ENCODE peak calls at places on chromosomes 6 and 20, in nine cellular contexts. O is Panc1; U is SJSA1; H is left lung; Z is neural progenitor cell; G is osteoblast; T is CD4-positive, CD25-positive, alpha-beta regulatory T cell; X is H9; M is psoas muscle. Y is an unnamed sample.
A peak's percentile ranks its signal among the peaks of the same experiment; 100 is the strongest.

GRCh38 chr6:38117281-38117680 is 297.8 kb downstream of the ZFAND3 start:
- DNase-seq in O (no peak), U (no peak), H (no peak), Z (no peak), G (no peak), T (no peak), X (no peak), M (no peak), Y (no peak)

GRCh38 chr20:4341804-4342560 is 326.6 kb upstream of the RNF24 start:
- DNase-seq in O (no peak), U (peak; percentile 58), H (no peak), Z (peak; percentile 10), G (no peak), T (no peak), X (no peak), M (no peak), Y (no peak)

GRCh38 chr20:6501061-6501460 is 266.4 kb upstream of the BMP2 start:
- DNase-seq in O (no peak), U (no peak), H (no peak), Z (no peak), G (peak; percentile 10), T (no peak), X (no peak), M (no peak), Y (no peak)

GRCh38 chr6:65638047-65638831 is 68.8 kb downstream of the EYS start:
- DNase-seq in O (no peak), U (no peak), H (no peak), Z (peak; percentile 56), G (no peak), T (no peak), X (peak; percentile 71), M (no peak), Y (no peak)

GRCh38 chr6:88294702-88295101 is 128.6 kb upstream of the CNR1 start:
- DNase-seq in O (no peak), U (no peak), H (no peak), Z (no peak), G (no peak), T (no peak), X (no peak), M (no peak), Y (no peak)

GRCh38 chr6:129236110-129236509 is 353.2 kb downstream of the LAMA2 start:
- DNase-seq in O (no peak), U (no peak), H (no peak), Z (no peak), G (no peak), T (no peak), X (no peak), M (no peak), Y (no peak)

GRCh38 chr20:62875419-62876355 is 14.1 kb upstream of the TCFL5 start:
- DNase-seq in O (no peak), U (peak; percentile 90), H (peak; percentile 61), Z (peak; percentile 90), G (peak; percentile 98), T (no peak), X (peak; percentile 95), M (peak; percentile 81), Y (peak; percentile 87)

GRCh38 chr20:24996449-24997195 is 4.1 kb upstream of the APMAP start:
- DNase-seq in O (no peak), U (peak; percentile 19), H (no peak), Z (no peak), G (no peak), T (no peak), X (peak; percentile 8), M (no peak), Y (peak; percentile 31)

GRCh38 chr6:167851349-167851952 is 24.7 kb downstream of the AFDN start:
- DNase-seq in O (no peak), U (no peak), H (no peak), Z (no peak), G (no peak), T (no peak), X (no peak), M (no peak), Y (no peak)

GRCh38 chr6:149925253-149925973 is 2.5 kb upstream of the RAET1G start:
- DNase-seq in O (no peak), U (peak; percentile 43), H (no peak), Z (peak; percentile 27), G (peak; percentile 42), T (no peak), X (no peak), M (peak; percentile 36), Y (no peak)

DNA sequence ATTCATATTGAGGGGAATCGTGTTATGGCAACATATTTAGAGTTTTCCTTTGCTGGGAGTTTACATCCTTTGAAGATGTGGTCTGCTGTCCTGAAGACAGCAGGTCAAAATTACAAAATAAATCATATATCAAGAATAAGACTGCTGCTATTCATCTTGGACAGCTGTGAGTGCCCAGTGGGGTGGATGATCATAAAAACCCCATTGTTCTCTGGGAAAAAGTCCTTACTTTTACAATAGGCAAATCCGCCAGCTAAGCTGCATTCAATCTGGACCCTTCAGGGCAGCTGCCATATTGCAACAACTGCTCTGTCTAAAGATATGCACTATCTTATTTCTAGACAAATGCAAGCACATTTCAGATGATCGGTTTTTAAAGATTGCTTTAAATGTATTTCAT is 19.4 kb downstream of the CASS4 start:
- DNase-seq in O (no peak), U (no peak), H (no peak), Z (no peak), G (no peak), T (no peak), X (no peak), M (no peak), Y (no peak)
- H3K4me1 ChIP-seq in O (no peaks in the 10 kb centered on the region), U (no peaks in the 10 kb centered on the region), H (peaks cover 48% of the 10 kb centered on the region), Z (no peaks in the 10 kb centered on the region), G (peaks cover 29% of the 10 kb centered on the region), T (peaks cover 16% of the 10 kb centered on the region), X (no peaks in the 10 kb centered on the region), M (no peaks in the 10 kb centered on the region), Y (no peaks in the 10 kb centered on the region)

DNA sequence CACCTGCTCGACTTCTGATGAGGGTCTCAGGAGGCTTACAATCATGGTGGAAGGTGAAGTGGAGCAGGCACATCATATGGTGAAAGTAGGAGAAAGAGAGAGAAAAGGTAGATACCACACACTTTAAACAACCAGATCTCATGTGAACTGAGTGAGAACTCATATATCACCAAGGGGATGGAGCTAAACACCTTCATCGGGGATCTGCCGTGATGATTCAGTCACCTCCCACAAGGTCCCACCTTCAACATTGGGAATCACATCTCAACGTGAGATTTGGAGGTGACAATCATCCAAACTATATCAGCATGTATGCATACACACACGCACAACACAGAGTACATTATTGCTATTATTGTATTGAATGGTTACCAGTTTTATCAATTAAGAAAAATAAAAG is 453.3 kb upstream of the NRSN1 start:
- DNase-seq in O (no peak), U (no peak), H (no peak), Z (no peak), G (no peak), T (no peak), X (no peak), M (no peak), Y (no peak)
- H3K9me3 ChIP-seq in O (peaks cover 26% of the 10 kb centered on the region), U (peaks cover 7% of the 10 kb centered on the region), H (peaks cover 79% of the 10 kb centered on the region), Z (no peaks in the 10 kb centered on the region), G (peaks cover 3% of the 10 kb centered on the region), T (peaks cover 3% of the 10 kb centered on the region), X (peaks cover 7% of the 10 kb centered on the region), M (peaks cover 3% of the 10 kb centered on the region), Y (peaks cover 42% of the 10 kb centered on the region)

DNA sequence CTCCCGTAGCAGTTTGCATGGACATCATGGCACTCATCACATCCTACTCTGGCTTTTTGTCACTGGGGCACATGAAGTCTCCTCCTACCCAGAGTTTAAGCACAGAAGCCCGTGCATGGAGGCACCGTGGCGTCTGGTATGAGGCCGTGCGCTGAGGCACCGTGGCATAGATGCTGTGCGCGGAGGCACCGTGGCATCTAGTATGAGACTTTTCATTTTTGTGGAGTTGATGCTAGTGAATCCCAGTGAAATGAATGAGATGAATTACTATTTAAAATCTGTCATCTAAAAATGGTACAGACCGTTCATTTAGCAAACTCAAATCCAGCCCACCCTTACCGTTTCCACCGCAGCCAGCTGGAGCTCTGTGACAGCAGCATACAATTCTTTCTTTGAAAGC is 11.4 kb downstream of the CYP24A1 start:
- DNase-seq in O (no peak), U (no peak), H (no peak), Z (no peak), G (no peak), T (no peak), X (no peak), M (no peak), Y (no peak)
- H3K27ac ChIP-seq in O (no peak overlapping the region), U (no peak overlapping the region), H (no peak overlapping the region), Z (no peak overlapping the region), G (no peak overlapping the region), T (no peak overlapping the region), X (no peak overlapping the region), M (no peak overlapping the region), Y (no peak overlapping the region)

GRCh38 chr6:43776115-43776798 is 6.2 kb downstream of the VEGFA start:
- DNase-seq in O (no peak), U (no peak), H (no peak), Z (no peak), G (peak; percentile 36), T (no peak), X (no peak), M (no peak), Y (no peak)
- H3K4me1 ChIP-seq in O (peaks cover 39% of the 10 kb centered on the region), U (peaks cover 43% of the 10 kb centered on the region), H (peaks cover 49% of the 10 kb centered on the region), Z (peaks cover 31% of the 10 kb centered on the region), G (peaks cover 32% of the 10 kb centered on the region), T (peaks cover 12% of the 10 kb centered on the region), X (peaks cover 5% of the 10 kb centered on the region), M (peaks cover 70% of the 10 kb centered on the region), Y (no peaks in the 10 kb centered on the region)

GRCh38 chr6:125453516-125453915 is 151.7 kb upstream of the HDDC2 start:
- DNase-seq in O (no peak), U (no peak), H (no peak), Z (no peak), G (no peak), T (no peak), X (no peak), M (no peak), Y (no peak)
- H3K9me3 ChIP-seq in O (peaks cover 3% of the 10 kb centered on the region), U (peaks cover 3% of the 10 kb centered on the region), H (peaks cover 29% of the 10 kb centered on the region), Z (no peaks in the 10 kb centered on the region), G (peaks cover 9% of the 10 kb centered on the region), T (no peaks in the 10 kb centered on the region), X (peaks cover 18% of the 10 kb centered on the region), M (peaks cover 10% of the 10 kb centered on the region), Y (no peaks in the 10 kb centered on the region)

DNA sequence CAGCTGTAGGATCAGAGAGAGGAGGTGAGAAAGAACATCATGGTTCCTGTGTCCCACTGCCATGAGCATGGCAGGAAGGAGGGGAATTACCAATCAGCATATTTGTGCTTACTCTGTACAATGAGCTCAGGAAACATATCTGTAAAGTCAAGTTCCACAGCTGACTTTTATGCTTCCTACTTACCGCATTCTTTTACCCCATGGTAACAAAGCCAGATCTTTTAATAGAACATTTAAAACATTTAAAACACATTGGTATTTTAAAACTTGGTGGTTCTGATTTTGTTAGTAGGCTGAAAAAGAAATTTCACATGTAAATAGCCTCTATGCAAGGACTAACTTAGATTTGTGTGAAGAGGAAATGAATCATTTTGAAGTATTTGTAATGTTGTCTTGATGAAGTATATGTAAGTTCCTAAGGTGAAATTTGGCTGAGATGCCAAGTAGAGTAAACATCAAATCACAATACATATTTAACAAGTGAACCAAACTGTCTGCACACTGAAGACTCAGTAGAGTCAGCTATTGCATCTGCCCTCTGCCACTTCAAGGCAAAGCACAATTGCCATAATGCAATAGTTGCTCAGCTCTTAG is 114.7 kb downstream of the GJA10 start:
- DNase-seq in O (peak; percentile 22), U (no peak), H (no peak), Z (no peak), G (no peak), T (peak; percentile 31), X (no peak), M (no peak), Y (no peak)
- H3K27ac ChIP-seq in O (no peak overlapping the region), U (peak overlapping the region; percentile 80), H (no peak overlapping the region), Z (no peak overlapping the region), G (peak overlapping the region; percentile 62), T (no peak overlapping the region), X (no peak overlapping the region), M (peak overlapping the region; percentile 1), Y (no peak overlapping the region)

Y was measured in tibial artery.